ENCODE peak calls at places on chromosomes 13 and 19, in four cellular contexts. I is effector memory CD4-positive, alpha-beta T cell; U is A549; Z is transverse colon. J is an unnamed sample.
A peak's percentile ranks its signal among the peaks of the same experiment; 100 is the strongest.

GRCh38 chr13:28548872-28549271 is 53.9 kb upstream of the FLT1 start:
- DNase-seq in I (no peak), U (no peak), Z (no peak), J (no peak)

GRCh38 chr19:6556043-6556449 is 25.2 kb downstream of the TNFSF9 start:
- DNase-seq in I (no peak), U (no peak), Z (no peak), J (no peak)

GRCh38 chr19:3494051-3494450 is 6.4 kb downstream of the DOHH start:
- DNase-seq in I (no peak), U (peak; percentile 80), Z (no peak), J (no peak)

GRCh38 chr19:19549804-19550453 is 11.9 kb downstream of the CILP2 start:
- DNase-seq in I (no peak), U (no peak), Z (no peak), J (no peak)

GRCh38 chr19:6015841-6016545 is 38.1 kb upstream of the RANBP3 start:
- DNase-seq in I (no peak), U (no peak), Z (no peak), J (no peak)

GRCh38 chr19:42280761-42281174 is 11.7 kb downstream of the CIC start:
- DNase-seq in I (no peak), U (no peak), Z (peak; percentile 49), J (no peak)

GRCh38 chr13:70950664-70951063 is 842.4 kb upstream of the KLHL1 start:
- DNase-seq in I (no peak), U (no peak), Z (no peak), J (no peak)

GRCh38 chr19:58474997-58475713 is 997 bp upstream of the ZNF446 start:
- DNase-seq in I (no peak), U (no peak), Z (no peak), J (no peak)

GRCh38 chr13:29418026-29418425 is 177.5 kb downstream of the SLC7A1 start:
- DNase-seq in I (no peak), U (no peak), Z (no peak), J (no peak)

GRCh38 chr13:110047511-110047910 is 259.4 kb downstream of the COL4A1 start:
- DNase-seq in I (no peak), U (no peak), Z (no peak), J (no peak)

GRCh38 chr13:102825400-102825799 is 20.4 kb upstream of the ERCC5 start:
- DNase-seq in I (no peak), U (no peak), Z (no peak), J (no peak)

GRCh38 chr19:46654621-46655152 is 6.3 kb downstream of the DACT3 start:
- DNase-seq in I (no peak), U (no peak), Z (no peak), J (no peak)

GRCh38 chr19:11754663-11755062 is 12.1 kb upstream of the ZNF441 start:
- DNase-seq in I (no peak), U (no peak), Z (no peak), J (no peak)
- H3K9me3 ChIP-seq in I (no peaks in the 10 kb centered on the region), U (peaks cover 7% of the 10 kb centered on the region), Z (peaks cover 26% of the 10 kb centered on the region), J (no peaks in the 10 kb centered on the region)

DNA sequence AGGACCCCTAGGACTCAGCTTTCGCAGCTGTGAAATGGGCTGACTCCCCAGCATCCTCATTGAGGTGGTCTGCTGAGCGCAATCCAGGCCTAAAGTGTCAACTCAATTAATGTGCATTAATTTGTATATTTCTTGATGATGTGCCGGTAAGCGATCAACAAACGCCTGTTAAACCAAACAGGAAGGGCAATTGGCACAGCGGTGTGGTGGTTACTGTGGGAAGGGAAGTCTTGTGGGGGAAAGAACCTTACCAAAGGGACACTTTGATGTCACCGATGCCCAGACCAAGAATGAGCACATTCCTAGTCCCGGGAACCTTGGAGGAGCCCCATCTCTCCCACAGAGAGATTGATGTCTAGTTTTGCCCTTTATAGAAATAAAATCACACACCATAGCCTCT is 1.6 kb downstream of the JAK3 start:
- DNase-seq in I (peak; percentile 59), U (no peak), Z (peak; percentile 23), J (no peak)
- H3K4me1 ChIP-seq in I (peaks cover 64% of the 10 kb centered on the region), U (peaks cover 6% of the 10 kb centered on the region), Z (no peaks in the 10 kb centered on the region), J (no peaks in the 10 kb centered on the region)

DNA sequence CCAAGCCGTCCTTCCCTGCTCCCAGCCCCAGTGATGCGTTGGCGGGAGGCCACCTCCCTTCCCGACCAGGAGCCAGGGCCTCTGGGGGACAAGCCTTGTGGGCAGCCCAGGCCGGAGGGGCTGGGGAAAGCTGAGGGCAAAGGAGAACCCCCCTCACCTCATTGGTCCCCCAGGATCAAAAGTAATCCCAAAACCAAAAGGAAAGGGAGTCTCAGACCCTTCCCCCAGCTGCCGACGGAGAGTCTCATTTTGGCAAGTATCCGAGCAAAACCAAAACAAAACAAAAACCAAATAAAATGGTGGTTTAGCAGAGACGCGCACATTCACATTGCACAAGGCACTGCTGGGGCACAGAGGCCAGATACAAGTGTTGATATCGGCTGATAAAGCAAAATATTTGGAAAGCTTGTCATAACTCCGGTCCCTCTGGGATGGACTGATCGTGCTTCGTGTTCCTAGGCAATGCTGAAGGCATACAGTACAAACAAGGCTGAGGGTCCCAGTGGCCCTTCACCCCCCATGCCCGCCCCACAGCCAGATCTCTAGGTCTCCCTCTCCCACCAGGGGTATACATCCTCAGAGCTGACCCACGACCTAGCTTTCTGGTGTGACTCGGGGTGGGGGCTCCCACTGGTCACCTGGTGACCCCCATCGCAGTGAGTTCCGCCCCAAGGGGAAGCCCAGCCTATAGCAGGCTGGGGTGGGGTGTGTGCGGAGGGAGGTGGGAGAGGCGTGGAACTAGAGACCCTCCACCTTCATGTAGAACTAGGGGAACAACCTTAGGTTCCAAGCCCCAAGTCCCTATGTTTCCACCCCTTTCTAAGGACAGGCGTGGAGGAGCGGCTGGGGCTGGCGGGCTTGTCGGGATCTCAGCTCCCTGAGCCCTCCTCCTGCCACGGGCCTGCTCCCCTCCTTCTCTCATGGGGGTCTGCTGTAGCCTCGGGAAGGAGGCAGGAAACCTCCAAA is 2.0 kb downstream of the CEBPA start:
- DNase-seq in I (no peak), U (no peak), Z (peak; percentile 24), J (no peak)
- H3K27ac ChIP-seq in I (no peak overlapping the region), U (no peak overlapping the region), Z (peak overlapping the region; percentile 92), J (no peak overlapping the region)

DNA sequence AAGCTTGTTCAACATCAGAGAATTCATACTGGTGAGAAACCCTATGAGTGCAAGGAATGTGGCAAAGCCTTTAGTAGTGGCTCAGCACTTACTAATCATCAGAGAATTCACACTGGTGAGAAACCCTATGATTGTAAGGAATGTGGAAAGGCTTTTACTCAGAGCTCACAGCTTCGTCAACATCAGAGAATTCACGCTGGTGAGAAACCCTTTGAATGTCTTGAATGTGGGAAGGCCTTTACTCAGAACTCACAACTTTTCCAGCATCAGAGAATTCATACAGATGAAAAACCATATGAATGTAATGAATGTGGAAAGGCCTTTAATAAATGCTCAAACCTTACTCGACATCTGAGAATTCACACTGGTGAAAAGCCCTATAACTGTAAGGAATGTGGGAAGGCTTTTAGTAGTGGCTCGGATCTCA is 25.2 kb downstream of the ZNF383 start:
- DNase-seq in I (no peak), U (no peak), Z (no peak), J (no peak)
- H3K9me3 ChIP-seq in I (peaks cover 51% of the 10 kb centered on the region), U (peaks cover 98% of the 10 kb centered on the region), Z (peaks cover 95% of the 10 kb centered on the region), J (peaks cover 3% of the 10 kb centered on the region)

GRCh38 chr19:29396925-29397324 is 128.9 kb upstream of the VSTM2B start:
- DNase-seq in I (no peak), U (no peak), Z (no peak), J (no peak)
- H3K4me1 ChIP-seq in I (no peaks in the 10 kb centered on the region), U (no peaks in the 10 kb centered on the region), Z (no peaks in the 10 kb centered on the region), J (no peaks in the 10 kb centered on the region)

DNA sequence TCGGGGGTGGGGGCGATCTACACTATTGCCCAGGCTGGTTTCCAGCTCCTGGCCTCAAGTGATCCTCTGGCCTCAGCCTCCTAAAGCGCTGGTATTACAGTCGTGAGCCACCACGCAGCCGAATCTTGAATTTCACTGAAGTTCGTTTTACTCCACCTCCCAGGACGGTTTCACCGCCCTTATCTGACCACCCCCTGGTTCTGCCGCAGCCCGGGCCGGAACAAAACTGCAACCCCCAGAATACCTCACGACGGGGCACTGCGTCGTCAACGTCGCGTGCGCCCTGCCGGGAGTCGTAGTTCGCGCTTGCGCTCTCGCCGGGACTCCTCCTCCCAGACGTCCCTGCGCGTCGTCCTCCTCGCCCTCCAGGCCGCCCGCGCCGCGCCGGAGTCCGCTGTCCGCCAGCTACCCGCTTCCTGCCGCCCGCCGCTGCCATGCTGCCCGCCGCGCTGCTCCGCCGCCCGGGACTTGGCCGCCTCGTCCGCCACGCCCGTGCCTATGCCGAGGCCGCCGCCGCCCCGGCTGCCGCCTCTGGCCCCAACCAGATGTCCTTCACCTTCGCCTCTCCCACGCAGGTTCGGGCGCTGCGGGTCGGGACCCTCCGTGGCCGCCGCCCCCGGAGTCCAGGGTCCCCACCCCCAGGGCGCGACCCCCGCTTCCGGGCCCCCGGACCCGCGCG is at the start of gene ATP5F1D:
- DNase-seq in I (peak; percentile 81), U (peak; percentile 83), Z (peak; percentile 96), J (no peak)
- H3K27ac ChIP-seq in I (peak within 1 kb of the TSS; percentile 68), U (peak within 1 kb of the TSS; percentile 89), Z (peak within 1 kb of the TSS; percentile 98), J (no peak within 1 kb of the TSS)

GRCh38 chr13:25761041-25761440 is 290.8 kb downstream of the SHISA2 start:
- DNase-seq in I (no peak), U (no peak), Z (no peak), J (no peak)

GRCh38 chr13:25752957-25753540 is 298.8 kb downstream of the SHISA2 start:
- DNase-seq in I (no peak), U (no peak), Z (peak; percentile 35), J (no peak)

GRCh38 chr13:25756251-25756650 is 295.6 kb downstream of the SHISA2 start:
- DNase-seq in I (no peak), U (no peak), Z (no peak), J (no peak)

GRCh38 chr13:25753976-25754375 is 297.8 kb downstream of the SHISA2 start:
- DNase-seq in I (no peak), U (no peak), Z (no peak), J (no peak)

GRCh38 chr13:25756916-25757315 is 294.9 kb downstream of the SHISA2 start:
- DNase-seq in I (no peak), U (no peak), Z (no peak), J (no peak)
- H3K9me3 ChIP-seq in I (no peaks in the 10 kb centered on the region), U (no peaks in the 10 kb centered on the region), Z (no peaks in the 10 kb centered on the region), J (no peaks in the 10 kb centered on the region)

J was measured in iPS DF 6.9.